ENCODE peak calls at places on chromosome 1, in four cellular contexts. V is astrocyte, B is ascending aorta, A is stomach. E is an unnamed sample.
A peak's percentile ranks its signal among the peaks of the same experiment; 100 is the strongest.

GRCh38 chr1:109786107-109786470 is 22.4 kb upstream of the EPS8L3 start:
- DNase-seq in V (no peak), B (peak; percentile 35), A (no peak), E (no peak)

GRCh38 chr1:209485759-209486158 is 97.8 kb upstream of the CAMK1G start:
- DNase-seq in V (no peak), B (no peak), A (no peak), E (no peak)

GRCh38 chr1:43704838-43705237 is 2.5 kb upstream of the ST3GAL3 start:
- DNase-seq in V (peak; percentile 18), B (no peak), A (no peak), E (no peak)

GRCh38 chr1:156592910-156593732 is 1.5 kb downstream of the NAXE start:
- DNase-seq in V (no peak), B (peak; percentile 53), A (no peak), E (no peak)

GRCh38 chr1:42847721-42848470 is 1.5 kb downstream of the ZNF691 start:
- DNase-seq in V (no peak), B (no peak), A (no peak), E (no peak)

GRCh38 chr1:23736437-23737134 is 6.7 kb upstream of the ELOA start:
- DNase-seq in V (no peak), B (no peak), A (no peak), E (no peak)

GRCh38 chr1:71521655-71522264 is 440.9 kb upstream of the ZRANB2 start:
- DNase-seq in V (peak; percentile 6), B (no peak), A (peak; percentile 39), E (no peak)

GRCh38 chr1:86436041-86436440 is 12.1 kb downstream of the CLCA2 start:
- DNase-seq in V (no peak), B (no peak), A (no peak), E (no peak)

GRCh38 chr1:109636201-109636952 is 16.7 kb downstream of the AMPD2 start:
- DNase-seq in V (peak; percentile 53), B (peak; percentile 58), A (no peak), E (no peak)

GRCh38 chr1:201543871-201544521 is 5.1 kb downstream of the NAV1 start:
- DNase-seq in V (no peak), B (no peak), A (no peak), E (no peak)

GRCh38 chr1:107379826-107380225 is 239.0 kb downstream of the NTNG1 start:
- DNase-seq in V (no peak), B (no peak), A (no peak), E (no peak)

GRCh38 chr1:180188103-180188506 is 33.4 kb downstream of the QSOX1 start:
- DNase-seq in V (peak; percentile 22), B (no peak), A (peak; percentile 44), E (no peak)

GRCh38 chr1:218674280-218674773 is 329.2 kb downstream of the TGFB2 start:
- DNase-seq in V (peak; percentile 96), B (no peak), A (no peak), E (no peak)

GRCh38 chr1:85142753-85143152 is 58.1 kb downstream of the SYDE2 start:
- DNase-seq in V (no peak), B (no peak), A (no peak), E (no peak)

GRCh38 chr1:207763091-207763490 is 11.2 kb downstream of the CD46 start:
- DNase-seq in V (no peak), B (no peak), A (no peak), E (no peak)

GRCh38 chr1:39609618-39610331 is 29.7 kb downstream of the HEYL start:
- DNase-seq in V (no peak), B (peak; percentile 82), A (peak; percentile 73), E (peak; percentile 46)

GRCh38 chr1:8858112-8858668 is 20.3 kb downstream of the ENO1 start:
- DNase-seq in V (peak; percentile 96), B (no peak), A (peak; percentile 41), E (no peak)

DNA sequence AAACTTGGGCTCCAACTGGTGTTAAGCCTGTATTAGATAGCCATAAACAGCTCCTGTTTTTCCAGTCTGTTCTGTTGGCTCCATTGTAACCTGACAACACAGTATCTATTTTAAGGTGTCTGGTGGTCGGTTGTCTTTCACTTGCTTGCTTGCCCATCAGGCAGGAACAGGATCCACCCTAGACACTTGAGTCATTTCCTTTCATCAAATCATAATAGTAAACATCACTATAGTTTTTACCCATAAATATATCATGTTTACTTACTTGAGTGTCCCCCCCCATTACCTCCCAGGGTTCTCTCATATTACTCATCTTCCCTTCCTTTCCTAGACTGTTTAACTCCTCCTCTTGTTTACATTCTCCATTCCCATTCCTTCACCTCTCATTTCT is 2.9 kb downstream of the DDI2 start:
- DNase-seq in V (no peak), B (no peak), A (no peak), E (no peak)
- H3K4me1 ChIP-seq in V (peaks cover 25% of the 10 kb centered on the region), B (no peaks in the 10 kb centered on the region), A (peaks cover 50% of the 10 kb centered on the region), E (peaks cover 62% of the 10 kb centered on the region)

GRCh38 chr1:184021666-184022198 is 15.8 kb downstream of the COLGALT2 start:
- DNase-seq in V (peak; percentile 30), B (no peak), A (no peak), E (no peak)

GRCh38 chr1:184020855-184021254 is 16.7 kb downstream of the COLGALT2 start:
- DNase-seq in V (no peak), B (no peak), A (no peak), E (no peak)

GRCh38 chr1:184022651-184023050 is 14.9 kb downstream of the COLGALT2 start:
- DNase-seq in V (no peak), B (no peak), A (no peak), E (no peak)

GRCh38 chr1:184025242-184025675 is 12.3 kb downstream of the COLGALT2 start:
- DNase-seq in V (peak; percentile 96), B (no peak), A (peak; percentile 49), E (no peak)

DNA sequence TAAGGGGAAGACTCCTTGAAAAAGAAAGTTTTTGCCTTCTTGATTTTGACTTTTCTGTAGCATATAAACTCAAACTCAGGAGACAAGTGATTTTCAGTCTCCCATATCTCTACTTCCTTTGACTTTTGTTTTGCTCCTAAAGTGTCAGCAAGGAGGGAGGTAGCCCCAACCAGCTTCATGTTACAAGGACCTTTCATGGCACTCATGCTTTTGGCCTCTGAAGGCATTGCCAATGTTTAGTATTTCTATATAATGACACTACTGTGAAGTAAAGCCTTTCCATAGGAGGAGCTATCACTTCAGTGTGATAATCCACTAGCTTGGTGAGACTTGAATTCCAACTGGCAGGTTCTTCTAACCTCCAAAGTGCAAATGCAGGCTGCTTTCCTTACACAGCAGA is 14.4 kb downstream of the COLGALT2 start:
- DNase-seq in V (no peak), B (no peak), A (no peak), E (no peak)
- H3K4me1 ChIP-seq in V (peaks cover 10% of the 10 kb centered on the region), B (no peaks in the 10 kb centered on the region), A (no peaks in the 10 kb centered on the region), E (no peaks in the 10 kb centered on the region)

DNA sequence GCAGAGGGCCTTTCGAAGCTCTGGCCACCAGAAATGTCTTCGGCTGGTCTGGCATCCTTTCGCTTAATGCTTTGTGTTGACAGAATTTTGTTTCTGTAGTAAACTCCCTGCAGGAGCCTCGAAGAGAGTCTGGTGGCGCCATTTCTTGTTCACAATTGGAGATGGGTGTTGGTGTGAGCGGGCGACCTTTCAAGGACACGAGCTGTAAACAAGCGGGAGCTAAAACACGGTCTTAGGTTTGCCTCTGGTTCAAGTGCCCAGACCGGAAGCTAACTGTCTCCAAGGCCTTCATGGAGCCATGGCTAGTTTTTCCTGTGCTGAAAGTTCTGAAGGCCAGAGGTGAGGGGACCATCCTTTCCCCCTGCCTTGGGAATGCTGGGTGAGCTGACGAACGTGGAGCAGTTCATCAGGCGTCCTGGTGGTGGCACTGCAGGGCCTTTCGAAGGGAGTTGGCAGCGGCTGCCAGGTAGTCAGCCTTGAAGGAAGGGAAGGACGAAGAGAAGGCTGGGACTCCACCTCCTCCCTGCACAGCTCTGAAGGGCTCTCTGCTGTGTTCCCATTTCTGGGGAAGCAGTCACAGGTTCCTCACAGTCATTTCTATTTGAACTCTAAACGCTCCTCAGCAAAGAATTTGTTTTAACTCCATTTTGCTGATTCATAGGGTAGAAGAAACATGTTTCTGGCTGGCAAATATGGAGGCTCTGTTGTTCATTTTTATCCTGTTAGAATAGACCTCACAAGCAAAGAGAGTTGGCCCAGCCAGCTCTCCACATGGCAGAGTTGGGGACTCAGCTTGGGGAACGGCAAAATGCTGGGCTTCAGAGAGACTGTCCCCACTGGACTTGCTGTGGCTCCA is 35.2 kb downstream of the URB2 start:
- DNase-seq in V (peak; percentile 35), B (peak; percentile 89), A (peak; percentile 88), E (peak; percentile 52)
- H3K4me1 ChIP-seq in V (peaks cover 7% of the 10 kb centered on the region), B (no peaks in the 10 kb centered on the region), A (no peaks in the 10 kb centered on the region), E (peaks cover 15% of the 10 kb centered on the region)

DNA sequence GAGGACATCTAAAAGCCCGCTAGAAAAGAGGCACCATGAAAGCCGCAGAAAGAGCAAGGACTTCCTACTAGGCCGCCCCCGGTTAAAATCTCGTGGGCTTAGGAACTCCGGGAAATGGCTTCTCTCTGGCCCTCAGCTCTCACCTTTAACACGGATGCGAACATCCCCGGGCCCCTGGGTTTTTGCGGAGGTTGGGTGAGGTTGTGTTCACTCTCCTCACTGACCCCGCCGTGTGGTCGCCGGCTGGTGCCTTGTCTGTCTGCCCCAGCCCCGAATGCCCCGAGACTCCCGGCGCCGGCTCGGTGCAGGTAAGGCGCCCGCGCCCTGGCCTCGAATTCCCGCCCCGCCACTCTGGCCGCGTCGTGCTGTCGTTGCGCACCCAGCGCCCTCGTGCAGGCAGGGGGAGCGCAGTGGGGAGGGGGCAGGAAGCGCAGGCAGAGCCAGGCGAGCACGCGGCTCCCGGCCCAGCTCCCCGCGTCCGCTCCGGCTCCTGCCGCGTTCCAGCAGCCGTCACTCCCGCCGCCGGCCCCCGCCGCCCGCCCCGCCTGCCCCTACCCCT is at the start of gene SHISAL2A:
- DNase-seq in V (peak; percentile 20), B (no peak), A (peak; percentile 41), E (peak; percentile 54)
- H3K4me1 ChIP-seq in V (no peaks in the 10 kb centered on the region), B (peaks cover 4% of the 10 kb centered on the region), A (peaks cover 10% of the 10 kb centered on the region), E (peaks cover 75% of the 10 kb centered on the region)

DNA sequence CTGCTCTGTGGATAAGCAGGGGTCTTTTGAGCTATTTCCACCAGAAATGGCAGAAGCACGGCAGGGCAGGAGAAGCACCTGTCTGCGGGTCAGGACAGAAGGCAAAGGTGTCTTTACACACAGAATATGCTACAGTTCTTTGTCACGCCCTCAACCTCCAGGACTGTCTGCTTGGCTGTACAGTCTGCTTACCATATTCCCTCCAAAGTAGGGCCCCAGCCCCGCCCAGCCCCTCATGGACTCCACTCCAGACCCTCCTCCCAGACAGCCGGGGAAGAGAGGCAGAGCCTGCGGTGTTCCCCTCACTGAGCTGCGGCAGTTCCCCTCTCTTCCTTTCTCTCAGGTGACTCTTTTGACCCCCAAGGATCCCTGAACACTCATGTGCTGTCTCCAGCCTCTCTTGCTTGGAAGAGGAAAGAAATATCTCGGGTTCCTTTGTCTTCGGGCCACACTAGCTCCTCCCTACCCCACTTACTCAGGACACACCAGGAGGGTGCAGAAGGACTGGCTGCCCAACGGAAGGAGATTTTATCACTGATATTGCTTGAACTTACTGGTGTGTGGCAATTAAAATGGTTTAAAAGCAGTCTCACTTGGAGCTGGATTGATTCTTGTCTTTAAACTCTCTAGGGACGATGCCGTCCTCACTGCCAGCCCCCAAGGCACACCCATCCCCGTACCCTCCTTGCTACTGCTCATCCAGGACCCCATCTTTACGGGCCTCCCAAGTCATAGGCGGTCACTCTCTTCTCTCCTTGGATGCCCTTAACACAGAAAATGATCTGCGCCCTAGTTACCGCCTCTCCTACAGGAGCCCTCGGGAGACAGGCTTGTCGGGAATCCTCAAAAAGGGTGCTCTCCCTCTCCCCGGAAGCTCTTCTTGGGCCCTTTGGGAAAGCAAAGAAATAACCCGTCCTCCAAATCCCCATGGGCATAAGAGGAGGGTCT is 169.7 kb downstream of the TOMM20 start:
- DNase-seq in V (no peak), B (peak; percentile 55), A (no peak), E (no peak)
- H3K4me1 ChIP-seq in V (peaks cover 67% of the 10 kb centered on the region), B (peaks cover 19% of the 10 kb centered on the region), A (peaks cover 88% of the 10 kb centered on the region), E (peaks cover 55% of the 10 kb centered on the region)

GRCh38 chr1:41493626-41494350 is 9.3 kb upstream of the EDN2 start:
- DNase-seq in V (no peak), B (no peak), A (no peak), E (no peak)
- H3K4me1 ChIP-seq in V (peaks cover 43% of the 10 kb centered on the region), B (peaks cover 16% of the 10 kb centered on the region), A (peaks cover 28% of the 10 kb centered on the region), E (no peaks in the 10 kb centered on the region)